ENCODE peak calls at places on chromosomes 2 and 18, in eight cellular contexts. C is uterus; X is right cardiac atrium; J is SJCRH30; L is prostate gland; Z is CD8-positive, alpha-beta memory T cell; G is IMR-90; T is left ventricle myocardium inferior. M is an unnamed sample.

GRCh38 chr2:158457826-158458616 is 1.3 kb downstream of the PKP4 start:
- DNase-seq in C (peak; percentile 52), X (peak; percentile 88), J (peak; percentile 78), L (peak; percentile 76), Z (peak; percentile 37), G (peak; percentile 44), T (peak; percentile 72), M (peak; percentile 69)

GRCh38 chr2:36618381-36618780 is 20.4 kb upstream of the FEZ2 start:
- DNase-seq in C (no peak), X (peak; percentile 55), J (peak; percentile 89), L (no peak), Z (no peak), G (peak; percentile 82), T (no peak), M (no peak)

GRCh38 chr2:85390941-85391669 is 19.1 kb downstream of the CAPG start:
- DNase-seq in C (peak; percentile 71), X (peak; percentile 88), J (peak; percentile 47), L (peak; percentile 48), Z (peak; percentile 57), G (peak; percentile 23), T (peak; percentile 47), M (peak; percentile 72)

GRCh38 chr18:23401400-23402347 is 51.4 kb upstream of the RIOK3 start:
- DNase-seq in C (no peak), X (peak; percentile 44), J (peak; percentile 86), L (no peak), Z (no peak), G (peak; percentile 73), T (no peak), M (no peak)

GRCh38 chr2:173090973-173091660 is 15.5 kb downstream of the MAP3K20 start:
- DNase-seq in C (peak; percentile 67), X (peak; percentile 37), J (no peak), L (no peak), Z (no peak), G (no peak), T (peak; percentile 23), M (no peak)

GRCh38 chr2:118687698-118688097 is 159.8 kb downstream of the EN1 start:
- DNase-seq in C (no peak), X (peak; percentile 51), J (no peak), L (no peak), Z (no peak), G (no peak), T (no peak), M (no peak)

GRCh38 chr2:48328972-48329723 is 200.8 kb upstream of the STON1 start:
- DNase-seq in C (no peak), X (no peak), J (peak; percentile 22), L (no peak), Z (no peak), G (no peak), T (no peak), M (no peak)

GRCh38 chr2:143629344-143629743 is 500.1 kb downstream of the ARHGAP15 start:
- DNase-seq in C (no peak), X (no peak), J (peak; percentile 54), L (no peak), Z (no peak), G (peak; percentile 63), T (no peak), M (no peak)

GRCh38 chr2:60675309-60675708 is 80.8 kb upstream of the PAPOLG start:
- DNase-seq in C (no peak), X (no peak), J (no peak), L (no peak), Z (no peak), G (no peak), T (no peak), M (no peak)

GRCh38 chr2:58633576-58634365 is 392.6 kb upstream of the FANCL start:
- DNase-seq in C (no peak), X (no peak), J (no peak), L (no peak), Z (no peak), G (no peak), T (no peak), M (no peak)

GRCh38 chr2:181904022-181904632 is 12.6 kb downstream of the ITPRID2 start:
- DNase-seq in C (no peak), X (no peak), J (peak; percentile 58), L (no peak), Z (no peak), G (peak; percentile 50), T (no peak), M (no peak)

GRCh38 chr2:120729410-120730052 is 6.1 kb upstream of the GLI2 start:
- DNase-seq in C (peak; percentile 55), X (no peak), J (peak; percentile 68), L (no peak), Z (no peak), G (peak; percentile 88), T (no peak), M (no peak)

GRCh38 chr18:74115046-74115445 is 32.6 kb downstream of the FBXO15 start:
- DNase-seq in C (no peak), X (no peak), J (no peak), L (no peak), Z (no peak), G (peak; percentile 88), T (no peak), M (no peak)

GRCh38 chr2:9205963-9206948 is at the start of gene ASAP2:
- DNase-seq in C (peak; percentile 79), X (peak; percentile 90), J (peak; percentile 86), L (peak; percentile 45), Z (no peak), G (peak; percentile 68), T (peak; percentile 73), M (peak; percentile 91)

GRCh38 chr2:106195996-106196395 is 1.9 kb upstream of the UXS1 start:
- DNase-seq in C (no peak), X (no peak), J (peak; percentile 81), L (no peak), Z (no peak), G (no peak), T (no peak), M (no peak)

GRCh38 chr2:960064-960736 is 9.6 kb downstream of the SNTG2 start:
- DNase-seq in C (no peak), X (no peak), J (peak; percentile 30), L (no peak), Z (no peak), G (no peak), T (no peak), M (no peak)

GRCh38 chr2:24365051-24365450 is 4.7 kb upstream of the ITSN2 start:
- DNase-seq in C (peak; percentile 47), X (peak; percentile 95), J (peak; percentile 92), L (peak; percentile 33), Z (no peak), G (no peak), T (peak; percentile 85), M (peak; percentile 89)

GRCh38 chr2:75560022-75560767 is 544 bp downstream of the EVA1A start:
- DNase-seq in C (peak; percentile 16), X (peak; percentile 41), J (no peak), L (peak; percentile 16), Z (no peak), G (peak; percentile 38), T (peak; percentile 33), M (no peak)

DNA sequence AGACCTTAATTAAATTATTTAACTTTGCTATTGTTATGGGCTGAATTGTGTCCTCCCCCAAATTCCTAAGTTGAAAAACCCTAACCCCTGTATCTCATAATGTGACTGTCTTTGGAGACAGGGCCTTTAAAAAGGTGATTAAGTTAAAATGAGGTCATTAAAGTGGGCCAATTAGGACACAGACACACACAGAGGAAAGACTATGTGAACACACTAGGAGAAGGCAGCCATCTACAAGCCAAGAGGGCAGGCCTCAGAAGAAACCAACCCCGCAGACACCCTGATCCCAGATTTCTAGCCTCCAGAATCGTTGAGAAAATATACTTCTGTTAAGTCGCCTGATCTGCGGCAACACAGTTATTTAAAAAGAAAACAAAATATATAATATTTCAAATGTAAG is 6.4 kb downstream of the STK17B start:
- DNase-seq in C (no peak), X (no peak), J (no peak), L (no peak), Z (no peak), G (no peak), T (no peak), M (no peak)
- H3K4me3 ChIP-seq in C (no peak overlapping the region), X (no peak overlapping the region), J (no peak overlapping the region), L (no peak overlapping the region), Z (peak overlapping the region; percentile 67), G (no peak overlapping the region), T (no peak overlapping the region), M (no peak overlapping the region)

GRCh38 chr18:77136871-77137665 is 4.5 kb upstream of the MBP start:
- DNase-seq in C (no peak), X (no peak), J (no peak), L (no peak), Z (no peak), G (no peak), T (no peak), M (peak; percentile 67)
- H3K27ac ChIP-seq in C (no peak overlapping the region), X (no peak overlapping the region), J (no peak overlapping the region), L (no peak overlapping the region), Z (no peak overlapping the region), G (no peak overlapping the region), T (no peak overlapping the region), M (no peak overlapping the region)

GRCh38 chr2:170739048-170739447 is 23.9 kb downstream of the SP5 start:
- DNase-seq in C (no peak), X (no peak), J (peak; percentile 69), L (no peak), Z (no peak), G (peak; percentile 95), T (no peak), M (no peak)
- H3K4me3 ChIP-seq in C (no peak overlapping the region), X (no peak overlapping the region), J (no peak overlapping the region), L (no peak overlapping the region), Z (no peak overlapping the region), G (no peak overlapping the region), T (no peak overlapping the region), M (no peak overlapping the region)

GRCh38 chr2:230417436-230417835 is 1.4 kb downstream of the SP100 start:
- DNase-seq in C (no peak), X (no peak), J (no peak), L (no peak), Z (no peak), G (no peak), T (no peak), M (no peak)

GRCh38 chr2:230414302-230414701 is 1.7 kb upstream of the SP100 start:
- DNase-seq in C (no peak), X (no peak), J (no peak), L (no peak), Z (no peak), G (no peak), T (no peak), M (no peak)

GRCh38 chr2:230413465-230413864 is 2.5 kb upstream of the SP100 start:
- DNase-seq in C (no peak), X (no peak), J (no peak), L (no peak), Z (no peak), G (no peak), T (no peak), M (no peak)

GRCh38 chr2:230418341-230419016 is 2.5 kb downstream of the SP100 start:
- DNase-seq in C (no peak), X (no peak), J (no peak), L (no peak), Z (no peak), G (peak; percentile 77), T (no peak), M (no peak)

DNA sequence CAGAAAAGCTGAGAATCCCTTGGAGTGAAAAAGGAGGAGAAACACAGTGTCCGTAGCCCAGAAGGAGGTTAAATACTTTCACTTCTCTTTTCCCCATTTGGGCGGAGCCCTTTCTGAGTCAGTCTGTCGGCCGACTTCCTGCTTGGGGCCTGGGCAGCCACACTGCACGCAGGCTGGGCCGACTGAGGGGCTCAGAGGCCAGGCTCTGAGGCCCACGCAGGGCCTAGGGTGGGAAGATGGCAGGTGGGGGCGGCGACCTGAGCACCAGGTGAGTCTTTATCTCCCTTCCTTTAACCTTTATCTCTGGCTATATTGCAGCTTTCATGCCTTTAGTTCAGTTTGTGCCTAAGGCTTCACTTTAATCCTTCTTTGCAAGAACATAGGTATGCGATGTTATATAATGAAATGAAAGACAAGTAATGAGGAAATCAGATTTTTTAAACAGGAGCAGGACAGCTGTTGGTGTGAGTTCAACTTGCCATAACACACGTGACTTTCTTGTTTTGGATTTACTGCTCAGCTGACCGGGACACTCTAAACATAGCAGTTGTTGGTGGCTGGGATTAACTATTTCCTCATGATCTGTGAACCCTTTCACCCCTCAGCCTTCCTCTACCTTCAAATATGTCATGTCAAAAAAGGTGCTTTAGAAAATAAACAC is at the start of gene SP100:
- DNase-seq in C (peak; percentile 73), X (peak; percentile 92), J (peak; percentile 62), L (peak; percentile 79), Z (peak; percentile 72), G (peak; percentile 83), T (peak; percentile 74), M (peak; percentile 89)
- H3K27ac ChIP-seq in C (peak within 1 kb of the TSS; percentile 91), X (peak within 1 kb of the TSS; percentile 100), J (peak within 1 kb of the TSS; percentile 21), L (peak within 1 kb of the TSS; percentile 91), Z (peak within 1 kb of the TSS; percentile 91), G (peak within 1 kb of the TSS; percentile 89), T (peak within 1 kb of the TSS; percentile 94), M (peak within 1 kb of the TSS; percentile 84)

M was measured in aorta.